ENCODE peak calls at places on chromosomes 12 and 14, in seven cellular contexts. I is thoracic aorta; Q is cardiac muscle cell; D is upper lobe of right lung; R is transverse colon; F is CD8-positive, alpha-beta T cell; X is OCI-LY7. E is an unnamed sample. For H3K9me3, the result is how much of the 10 kb centered on the place peaks cover.

GRCh38 chr12:124536613-124537012 is 30.8 kb downstream of the NCOR2 start:
- DNase-seq in X (no peak), I (no peak), R (no peak), D (no peak), F (no peak), Q (no peak), E (no peak)

GRCh38 chr12:56451147-56451546 is 1.9 kb upstream of the TIMELESS start:
- DNase-seq in I (no peak), X (no peak), Q (no peak), R (no peak), F (no peak), D (no peak), E (no peak)

GRCh38 chr12:75020068-75020557 is 189.5 kb downstream of the KCNC2 start:
- DNase-seq in X (peak), R (no peak), Q (peak), I (no peak), F (no peak), D (no peak), E (no peak)

GRCh38 chr14:75303415-75303814 is 24.8 kb downstream of the FOS start:
- DNase-seq in Q (peak), F (no peak), R (peak), I (no peak), D (peak), X (peak), E (peak)

GRCh38 chr12:12734054-12734453 is 16.9 kb downstream of the CDKN1B start:
- DNase-seq in D (no peak), X (no peak), Q (peak), R (no peak), I (no peak), F (no peak), E (no peak)

GRCh38 chr14:63981569-63981968 is 128.8 kb downstream of the SYNE2 start:
- DNase-seq in F (no peak), X (no peak), Q (no peak), R (no peak), I (no peak), D (no peak), E (no peak)

GRCh38 chr14:55328317-55328716 is 57.1 kb downstream of the FBXO34 start:
- DNase-seq in R (no peak), X (no peak), I (no peak), D (no peak), F (no peak), Q (peak), E (no peak)

GRCh38 chr12:55726911-55727310 is 1.9 kb downstream of the CD63 start:
- DNase-seq in R (no peak), X (no peak), I (no peak), D (no peak), F (no peak), Q (no peak), E (no peak)

GRCh38 chr12:95318071-95318545 is 100.5 kb downstream of the VEZT start:
- DNase-seq in Q (peak), X (no peak), D (no peak), F (no peak), I (no peak), R (no peak), E (no peak)

GRCh38 chr12:111248221-111248620 is 120.7 kb downstream of the PHETA1 start:
- DNase-seq in R (no peak), F (no peak), D (peak), Q (peak), I (no peak), X (no peak), E (no peak)

GRCh38 chr14:36028218-36028617 is 148.3 kb downstream of the PTCSC3 start:
- DNase-seq in X (peak), R (no peak), Q (no peak), I (no peak), F (no peak), D (no peak), E (no peak)
- TF ChIP-seq CTCF in X (peak), R (no peak), Q (no peak), I (no peak), F (no peak), D (no peak), E (no peak)

GRCh38 chr12:88029093-88029665 is at the start of gene C12orf50:
- DNase-seq in X (no peak), D (no peak), F (no peak), R (no peak), I (no peak), Q (no peak), E (no peak)
- H3K9me3 ChIP-seq in X (under half), D (under half), F (under half), R (under half), I (under half), Q (under half), E (under half)

GRCh38 chr12:76345569-76345968 is 2.6 kb downstream of the BBS10 start:
- DNase-seq in R (no peak), D (no peak), X (no peak), Q (no peak), I (no peak), F (no peak), E (no peak)

GRCh38 chr12:76346236-76346635 is 2.0 kb downstream of the BBS10 start:
- DNase-seq in Q (peak), F (no peak), I (no peak), R (no peak), D (no peak), X (no peak), E (no peak)

GRCh38 chr12:76346798-76347420 is 1.3 kb downstream of the BBS10 start:
- DNase-seq in I (no peak), F (no peak), X (peak), Q (peak), R (no peak), D (no peak), E (no peak)

GRCh38 chr12:76348079-76348901 is at the start of gene BBS10:
- DNase-seq in Q (peak), R (peak), X (peak), I (peak), F (peak), D (peak), E (peak)
- H3K4me3 ChIP-seq in Q (peak), R (peak), X (peak), I (peak), F (peak), D (peak), E (peak)

GRCh38 chr12:1698638-1699214 is 7.9 kb downstream of the ADIPOR2 start:
- DNase-seq in X (no peak), R (no peak), F (no peak), Q (no peak), D (no peak), I (no peak), E (no peak)
- TF ChIP-seq CTCF in X (no peak), R (no peak), F (no peak), Q (no peak), D (no peak), I (no peak), E (no peak)

DNA sequence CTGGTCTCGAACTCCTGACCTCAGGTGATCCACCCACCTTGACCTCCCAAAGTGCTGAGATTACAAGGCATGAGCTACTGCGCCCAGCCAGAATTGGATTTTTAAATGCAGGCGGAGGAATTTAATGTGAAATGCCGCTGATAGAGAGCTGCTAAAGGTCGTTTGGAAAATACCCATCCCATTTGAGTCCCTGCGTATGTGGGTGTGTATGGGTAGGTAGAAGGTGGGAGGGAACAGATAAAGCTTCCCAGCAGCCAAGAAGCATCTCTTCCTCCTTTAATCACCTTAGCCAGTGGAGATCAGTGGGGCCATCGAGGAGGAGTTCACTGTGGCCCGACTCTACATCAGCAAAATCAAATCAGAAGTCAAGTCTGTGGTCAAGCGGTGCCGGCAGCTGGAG is 16.2 kb upstream of the PIP4K2C start:
- DNase-seq in X (no peak), F (no peak), D (no peak), Q (no peak), I (no peak), R (no peak), E (no peak)
- H3K9me3 ChIP-seq in X (under half), F (under half), D (under half), Q (under half), I (under half), R (under half), E (under half)

DNA sequence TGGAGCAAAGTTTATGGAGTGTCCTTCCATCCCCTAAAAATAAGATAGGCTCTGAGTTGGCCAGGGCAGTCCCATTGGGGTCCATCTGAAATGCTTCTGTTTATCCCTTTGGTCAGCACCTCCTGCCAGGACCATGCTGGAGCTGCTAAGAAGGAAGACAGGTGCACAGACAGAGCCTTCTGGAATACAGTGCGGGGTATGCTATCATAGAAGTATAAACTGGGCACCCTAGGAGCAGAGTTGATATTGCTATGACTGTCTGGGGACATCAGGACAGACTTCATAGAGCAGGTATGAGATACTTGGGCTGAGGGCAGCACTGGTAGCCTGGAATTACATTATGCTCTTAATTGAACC is 170.4 kb upstream of the HIF1A start:
- DNase-seq in D (no peak), X (no peak), I (no peak), F (no peak), R (no peak), Q (no peak), E (no peak)
- H3K4me3 ChIP-seq in D (no peak), X (no peak), I (peak), F (no peak), R (no peak), Q (no peak), E (no peak)

GRCh38 chr12:53499261-53500118 is at the start of gene MAP3K12:
- DNase-seq in Q (peak), I (no peak), D (peak), R (peak), F (no peak), X (peak), E (peak)
- TF ChIP-seq CTCF in Q (no peak), I (peak), D (no peak), R (no peak), F (no peak), X (peak), E (no peak)

DNA sequence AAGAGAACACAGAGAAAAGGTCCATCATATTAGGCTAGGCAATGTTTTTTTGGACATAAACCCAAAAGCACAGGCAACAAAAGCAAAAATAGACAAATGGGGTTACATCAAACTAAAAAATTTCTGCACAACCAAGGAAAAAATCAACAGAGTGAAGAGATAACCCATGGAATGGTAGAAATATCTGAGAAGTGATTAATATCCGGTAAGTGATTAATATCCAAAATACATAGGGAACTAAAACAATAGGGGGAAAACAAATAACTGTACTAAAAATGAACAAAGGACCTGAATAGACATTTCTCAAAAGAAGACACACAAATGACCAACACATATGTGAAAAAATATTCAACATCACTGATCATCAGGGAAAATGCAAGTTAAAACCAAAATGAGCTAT is 4.3 kb downstream of the STYK1 start:
- DNase-seq in Q (no peak), D (no peak), F (no peak), R (no peak), I (no peak), X (no peak), E (no peak)
- H3K9me3 ChIP-seq in Q (under half), D (under half), F (under half), R (under half), I (under half), X (under half), E (under half)

GRCh38 chr14:35336171-35337073 is 44.2 kb downstream of the PSMA6 start:
- DNase-seq in I (peak), F (no peak), R (peak), X (no peak), Q (peak), D (peak), E (peak)

GRCh38 chr14:35337557-35338255 is 45.5 kb downstream of the PSMA6 start:
- DNase-seq in I (no peak), X (no peak), D (peak), Q (no peak), F (no peak), R (no peak), E (no peak)

GRCh38 chr14:35333797-35334743 is 41.9 kb downstream of the PSMA6 start:
- DNase-seq in F (no peak), Q (no peak), D (no peak), R (no peak), X (no peak), I (no peak), E (no peak)

GRCh38 chr14:35337074-35337556 is 44.9 kb downstream of the PSMA6 start:
- DNase-seq in F (no peak), Q (no peak), R (no peak), I (no peak), D (no peak), X (no peak), E (no peak)

DNA sequence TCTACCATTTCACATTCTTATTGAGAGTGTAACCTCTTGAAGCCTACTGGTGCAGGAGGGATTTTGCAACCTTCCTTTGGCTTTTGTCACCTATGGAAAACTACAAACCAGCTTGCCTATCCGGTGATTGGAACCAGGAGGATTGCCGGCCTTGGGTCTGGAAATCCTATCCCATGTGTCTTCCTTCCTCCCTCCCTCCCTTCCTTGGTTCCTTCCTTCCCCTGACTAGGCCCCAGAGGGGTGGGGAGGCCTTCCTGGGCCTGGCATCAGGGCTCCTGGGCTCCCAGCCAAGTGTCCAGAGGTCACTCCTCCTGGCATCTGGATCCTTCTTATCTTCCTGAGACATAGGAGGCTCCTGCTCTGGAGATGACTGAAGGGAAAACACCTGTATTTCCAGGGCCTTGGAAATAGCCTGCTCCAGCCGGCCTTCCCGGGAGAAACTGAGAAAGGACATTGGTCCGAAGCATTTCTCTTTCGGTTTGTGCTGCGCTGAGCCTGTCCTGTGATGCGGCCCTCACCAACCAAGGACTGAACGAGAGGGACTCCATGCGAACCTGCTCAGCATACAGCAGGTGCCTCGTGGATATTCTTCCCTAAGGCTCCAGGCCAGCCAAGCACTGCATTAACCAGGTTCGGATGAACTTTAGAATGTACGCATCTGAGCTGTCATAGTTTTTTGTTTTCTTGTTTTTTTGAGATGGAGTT is 43.4 kb downstream of the PSMA6 start:
- DNase-seq in X (no peak), Q (peak), F (no peak), R (peak), I (no peak), D (peak), E (peak)
- H3K4me3 ChIP-seq in X (no peak), Q (no peak), F (no peak), R (no peak), I (no peak), D (peak), E (no peak)

E was measured in heart right ventricle.